ENCODE peak calls at places on chromosome 20, in six cellular contexts. B is K562, M is aorta, E is OCI-LY7, Z is ascending aorta, X is stomach. P is an unnamed sample. For H3K4me1, the result is how much of the 10 kb centered on the place peaks cover.

GRCh38 chr20:59320850-59321631 is 20.6 kb downstream of the EDN3 start:
- DNase-seq in B (no peak), M (no peak), E (no peak), Z (no peak), X (no peak), P (no peak)

GRCh38 chr20:9250511-9250910 is 181.6 kb downstream of the PLCB4 start:
- DNase-seq in B (no peak), M (no peak), E (no peak), Z (no peak), X (no peak), P (no peak)

GRCh38 chr20:52129611-52130010 is 62.0 kb downstream of the ZFP64 start:
- DNase-seq in B (no peak), M (no peak), E (no peak), Z (no peak), X (no peak), P (no peak)

GRCh38 chr20:18972251-18972876 is 158.8 kb downstream of the SCP2D1 start:
- DNase-seq in B (no peak), M (no peak), E (no peak), Z (no peak), X (no peak), P (no peak)

GRCh38 chr20:57426156-57426769 is 35.1 kb downstream of the RBM38 start:
- DNase-seq in B (no peak), M (no peak), E (no peak), Z (no peak), X (no peak), P (no peak)

GRCh38 chr20:64239449-64240242 is 15.9 kb upstream of the PCMTD2 start:
- DNase-seq in B (no peak), M (no peak), E (no peak), Z (no peak), X (no peak), P (no peak)

GRCh38 chr20:9166153-9166780 is 97.4 kb downstream of the PLCB4 start:
- DNase-seq in B (no peak), M (no peak), E (no peak), Z (no peak), X (no peak), P (no peak)

GRCh38 chr20:1301031-1301529 is 27.9 kb downstream of the SDCBP2 start:
- DNase-seq in B (peak), M (no peak), E (no peak), Z (no peak), X (no peak), P (no peak)

GRCh38 chr20:44802702-44803101 is 7.6 kb downstream of the RIMS4 start:
- DNase-seq in B (no peak), M (no peak), E (no peak), Z (no peak), X (no peak), P (no peak)

GRCh38 chr20:33981964-33982363 is 11.7 kb upstream of the RALY start:
- DNase-seq in B (no peak), M (no peak), E (no peak), Z (no peak), X (no peak), P (no peak)

GRCh38 chr20:51542033-51542893 is at the start of gene NFATC2:
- DNase-seq in B (peak), M (peak), E (peak), Z (no peak), X (peak), P (no peak)

GRCh38 chr20:56833427-56833826 is 204.3 kb downstream of the TFAP2C start:
- DNase-seq in B (no peak), M (no peak), E (peak), Z (no peak), X (no peak), P (no peak)

GRCh38 chr20:32958574-32958973 is 45.7 kb downstream of the SUN5 start:
- DNase-seq in B (no peak), M (no peak), E (no peak), Z (no peak), X (no peak), P (no peak)

DNA sequence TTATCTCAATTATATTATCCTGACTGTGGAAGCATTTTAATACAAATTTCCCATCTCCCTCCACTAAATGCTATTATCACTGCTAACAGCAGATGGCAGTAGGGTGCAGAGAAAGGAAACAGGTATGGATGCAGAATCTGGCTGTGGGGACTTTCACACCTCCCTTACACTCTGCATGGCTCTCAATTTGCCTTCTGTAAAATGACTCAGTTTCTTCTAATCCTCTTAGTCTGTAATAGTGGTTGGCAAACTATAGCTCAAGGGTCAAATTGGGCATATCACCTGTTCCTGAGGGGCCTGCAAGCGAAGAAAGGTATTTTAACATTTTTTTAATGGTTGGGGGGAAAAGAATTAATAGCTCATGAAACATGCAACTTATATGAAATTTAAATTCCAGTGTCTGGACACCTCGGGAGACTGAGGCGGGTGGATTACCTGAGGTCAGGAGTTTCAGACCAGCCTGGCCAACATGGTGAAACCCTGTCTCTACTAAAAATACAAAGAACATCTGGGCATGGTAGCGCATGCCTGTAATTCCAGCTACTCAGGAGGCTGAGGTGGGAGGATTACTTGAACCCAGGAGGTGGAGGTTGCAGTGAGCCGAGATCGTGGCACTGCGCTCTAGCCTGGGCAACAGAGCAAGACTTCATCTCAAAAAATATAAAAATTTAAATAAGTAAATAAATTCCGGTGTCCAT is 83.5 kb downstream of the ZMYND8 start:
- DNase-seq in B (peak), M (no peak), E (peak), Z (no peak), X (peak), P (peak)
- H3K4me1 ChIP-seq in B (under half), M (under half), E (under half), Z (half or more), X (under half), P (under half)

GRCh38 chr20:63007722-63008488 is 1.1 kb upstream of the BHLHE23 start:
- DNase-seq in B (no peak), M (no peak), E (no peak), Z (no peak), X (no peak), P (no peak)
- H3K4me3 ChIP-seq in B (no peak), M (no peak), E (no peak), Z (no peak), X (no peak), P (no peak)

GRCh38 chr20:5135363-5136012 is 8.7 kb downstream of the CDS2 start:
- DNase-seq in B (no peak), M (no peak), E (no peak), Z (no peak), X (no peak), P (no peak)
- H3K27ac ChIP-seq in B (no peak), M (peak), E (no peak), Z (peak), X (peak), P (no peak)

GRCh38 chr20:21510414-21510971 is 3.4 kb downstream of the NKX2-2 start:
- DNase-seq in B (no peak), M (no peak), E (no peak), Z (no peak), X (no peak), P (no peak)

GRCh38 chr20:21512634-21513180 is 1.2 kb downstream of the NKX2-2 start:
- DNase-seq in B (no peak), M (no peak), E (no peak), Z (no peak), X (no peak), P (no peak)

GRCh38 chr20:21511850-21512633 is 1.8 kb downstream of the NKX2-2 start:
- DNase-seq in B (no peak), M (no peak), E (no peak), Z (no peak), X (no peak), P (no peak)

GRCh38 chr20:21510995-21511394 is 2.9 kb downstream of the NKX2-2 start:
- DNase-seq in B (no peak), M (no peak), E (no peak), Z (no peak), X (no peak), P (no peak)

GRCh38 chr20:21511485-21511849 is 2.4 kb downstream of the NKX2-2 start:
- DNase-seq in B (no peak), M (no peak), E (no peak), Z (no peak), X (no peak), P (no peak)
- H3K4me1 ChIP-seq in B (under half), M (under half), E (under half), Z (under half), X (half or more), P (under half)

DNA sequence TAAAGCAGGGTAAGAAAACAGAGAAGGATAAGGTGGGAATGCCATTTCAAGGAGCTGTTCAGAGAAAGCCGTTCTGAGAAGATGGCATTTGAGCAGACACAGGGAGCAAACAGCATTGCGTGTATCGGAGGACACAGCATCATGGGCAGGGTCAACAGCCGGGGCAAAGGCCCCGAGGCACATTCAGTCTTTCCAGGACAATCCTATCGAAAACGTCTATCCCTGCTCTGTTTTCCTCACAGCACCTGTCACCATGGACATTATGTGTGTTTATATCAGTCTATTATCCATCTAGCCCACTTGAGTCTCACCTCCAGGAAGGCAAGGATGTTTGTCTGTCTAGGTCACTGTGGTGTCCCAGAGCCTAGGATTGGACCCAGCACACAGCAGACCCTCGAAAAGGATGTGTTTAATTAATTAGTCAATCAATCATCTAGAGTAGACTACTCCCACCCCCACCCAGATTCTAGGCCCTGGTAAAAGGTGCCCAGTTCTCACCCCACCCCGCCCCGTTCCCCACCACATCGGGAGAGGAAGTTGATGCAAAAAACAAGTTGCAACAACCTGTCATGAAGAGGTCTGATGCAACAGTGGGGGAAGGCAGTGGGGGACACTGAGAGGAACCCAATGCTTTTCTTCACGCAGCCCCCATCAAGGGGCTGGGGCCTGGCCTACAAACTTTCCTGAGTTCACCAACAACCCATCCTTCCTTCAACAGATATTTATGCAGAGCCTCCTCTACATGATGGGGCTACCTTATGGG is 66.6 kb downstream of the PREX1 start:
- DNase-seq in B (no peak), M (no peak), E (peak), Z (no peak), X (peak), P (no peak)
- H3K4me3 ChIP-seq in B (no peak), M (no peak), E (no peak), Z (no peak), X (no peak), P (no peak)

DNA sequence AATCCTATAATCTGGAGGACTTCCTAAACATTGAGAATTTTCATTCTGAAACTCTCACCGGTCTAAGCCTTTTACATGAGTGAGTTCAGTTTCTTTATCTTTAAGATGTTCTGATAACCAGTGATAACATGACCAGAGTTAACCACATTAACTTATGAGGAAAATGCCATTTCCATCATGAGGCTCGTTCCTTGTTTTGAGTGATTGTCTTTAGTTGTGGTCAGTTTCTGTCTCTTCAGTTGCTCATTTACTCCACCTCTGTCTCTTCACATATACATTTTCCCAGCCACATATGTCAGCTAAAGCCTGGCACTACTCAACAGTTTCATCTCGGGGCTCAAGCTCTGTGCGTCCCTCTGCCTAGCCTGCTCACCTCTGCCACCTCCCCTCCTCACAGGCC is 70.4 kb downstream of the JAG1 start:
- DNase-seq in B (no peak), M (no peak), E (no peak), Z (no peak), X (no peak), P (no peak)
- H3K27ac ChIP-seq in B (no peak), M (peak), E (no peak), Z (peak), X (peak), P (no peak)

DNA sequence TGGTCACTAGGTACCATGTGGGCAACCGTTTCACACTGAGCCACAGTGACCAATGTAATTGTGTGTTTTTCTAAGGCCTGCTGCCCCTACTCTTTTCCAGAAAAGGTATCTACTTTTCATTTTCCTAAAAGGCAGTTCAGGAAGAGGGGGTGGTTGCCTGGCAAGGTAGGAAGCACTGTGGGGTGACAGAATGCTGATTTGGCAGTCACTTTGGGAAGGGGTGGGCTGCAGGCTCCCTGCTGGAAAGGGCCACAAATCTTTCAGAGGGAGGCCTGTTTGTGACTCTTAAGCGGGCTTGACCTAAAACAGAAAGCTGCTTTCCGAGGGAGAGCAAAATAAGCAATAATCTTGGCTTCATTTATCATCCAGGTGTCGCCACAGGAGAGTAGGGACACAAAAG is 5.2 kb upstream of the NNAT start:
- DNase-seq in B (no peak), M (no peak), E (no peak), Z (no peak), X (no peak), P (no peak)
- H3K4me1 ChIP-seq in B (under half), M (under half), E (under half), Z (under half), X (under half), P (half or more)

GRCh38 chr20:53753880-53754459 is 160.3 kb upstream of the ZNF217 start:
- DNase-seq in B (no peak), M (no peak), E (no peak), Z (no peak), X (no peak), P (no peak)

GRCh38 chr20:53750827-53751393 is 157.3 kb upstream of the ZNF217 start:
- DNase-seq in B (no peak), M (no peak), E (peak), Z (no peak), X (peak), P (peak)

GRCh38 chr20:53751394-53752368 is 158.0 kb upstream of the ZNF217 start:
- DNase-seq in B (no peak), M (no peak), E (peak), Z (no peak), X (peak), P (no peak)

GRCh38 chr20:53752583-53752970 is 158.9 kb upstream of the ZNF217 start:
- DNase-seq in B (no peak), M (no peak), E (no peak), Z (no peak), X (no peak), P (no peak)

GRCh38 chr20:53752971-53753879 is 159.6 kb upstream of the ZNF217 start:
- DNase-seq in B (peak), M (no peak), E (peak), Z (no peak), X (no peak), P (no peak)
- H3K4me3 ChIP-seq in B (peak), M (no peak), E (peak), Z (no peak), X (no peak), P (no peak)

P was measured in SJCRH30.